ENCODE peak calls at places on chromosomes 13 and 19, in six cellular contexts. L is Calu3; N is COLO829; X is fibroblast of lung; H is activated CD4-positive, CD25-positive, alpha-beta regulatory T cell treated with anti-CD3 and anti-CD28 coated beads, Interleukin-2, amount 50 U/mL, for 16 hours; E is SK-N-DZ. U is an unnamed sample.

GRCh38 chr19:52691737-52692136 is 43.1 kb downstream of the ZNF611 start:
- DNase-seq in L (no peak), N (no peak), X (no peak), H (no peak), E (no peak), U (no peak)

GRCh38 chr19:34120846-34121639 is 51.3 kb upstream of the LSM14A start:
- DNase-seq in L (peak), N (peak), X (peak), H (peak), E (no peak), U (peak)

GRCh38 chr13:101738336-101738735 is 285.9 kb downstream of the ITGBL1 start:
- DNase-seq in L (no peak), N (no peak), X (no peak), H (no peak), E (no peak), U (no peak)

GRCh38 chr13:98385591-98385990 is 191.3 kb downstream of the STK24 start:
- DNase-seq in L (no peak), N (no peak), X (no peak), H (no peak), E (no peak), U (no peak)

GRCh38 chr19:10618846-10619245 is 6.5 kb upstream of the SLC44A2 start:
- DNase-seq in L (no peak), N (no peak), X (no peak), H (no peak), E (no peak), U (no peak)

GRCh38 chr13:98565726-98566577 is 11.0 kb downstream of the STK24 start:
- DNase-seq in L (peak), N (no peak), X (peak), H (no peak), E (no peak), U (no peak)

GRCh38 chr13:49782784-49783183 is 9.7 kb downstream of the KPNA3 start:
- DNase-seq in L (no peak), N (no peak), X (no peak), H (no peak), E (no peak), U (no peak)

GRCh38 chr13:28337196-28338045 is 157.5 kb downstream of the FLT1 start:
- DNase-seq in L (no peak), N (peak), X (peak), H (no peak), E (no peak), U (no peak)

GRCh38 chr13:39955560-39955959 is 300.1 kb downstream of the COG6 start:
- DNase-seq in L (no peak), N (no peak), X (no peak), H (no peak), E (no peak), U (no peak)

U was measured in A549.